ENCODE peak calls at places on chromosomes 5 and 9, in ten cellular contexts. M is NCI-H510A treated with DMSO at 0.1 percent for 48 hours; O is GM23248; P is stimulated activated CD4-positive, alpha-beta T cell treated with anti-CD3 and anti-CD28 coated beads, Interleukin-1b, Interleukin-23, amount 100 ng/mL, for 1 hour; A is islet precursor cell; F is activated CD4-positive, CD25-positive, alpha-beta regulatory T cell treated with anti-CD3 and anti-CD28 coated beads, Interleukin-2, amount 50 U/mL, for 16 hours; E is HuH-7.5; C is WTC11; Y is iPS DF 6.9; L is HFF-Myc. Z is an unnamed sample.

GRCh38 chr5:105304859-105305258 is 1742.3 kb upstream of the NUDT12 start:
- DNase-seq in M (no peak), O (no peak), A (no peak), C (no peak), F (no peak), Y (no peak), L (no peak), E (no peak), P (no peak), Z (no peak)

GRCh38 chr5:158670199-158670598 is 429.5 kb downstream of the EBF1 start:
- DNase-seq in O (no peak), P (no peak), E (no peak), C (no peak), F (no peak), M (no peak), Y (no peak), L (no peak), A (no peak), Z (no peak)

GRCh38 chr9:136399176-136400037 is 563 bp downstream of the SNAPC4 start:
- DNase-seq in F (no peak), L (no peak), P (no peak), M (no peak), O (peak), C (peak), A (no peak), E (peak), Y (no peak), Z (peak)

GRCh38 chr5:39076757-39077475 is 2.7 kb upstream of the RICTOR start:
- DNase-seq in E (no peak), C (no peak), F (no peak), P (no peak), Y (no peak), O (peak), M (no peak), L (no peak), A (no peak), Z (no peak)

GRCh38 chr9:111029260-111029659 is 9.0 kb downstream of the LPAR1 start:
- DNase-seq in A (no peak), M (no peak), C (no peak), L (no peak), E (no peak), O (no peak), P (no peak), Y (no peak), F (no peak), Z (no peak)

GRCh38 chr9:132793606-132794580 is 84.2 kb downstream of the AK8 start:
- DNase-seq in O (no peak), A (peak), C (no peak), E (no peak), P (no peak), L (no peak), M (no peak), F (no peak), Y (no peak), Z (no peak)

GRCh38 chr9:117187498-117187897 is 227.4 kb downstream of the ASTN2 start:
- DNase-seq in A (no peak), E (no peak), F (no peak), Y (no peak), M (no peak), L (no peak), O (no peak), C (no peak), P (no peak), Z (no peak)

GRCh38 chr5:149130121-149130931 is 11.0 kb upstream of the ABLIM3 start:
- DNase-seq in O (peak), A (no peak), C (no peak), F (no peak), P (no peak), Y (no peak), L (no peak), E (no peak), M (no peak), Z (no peak)

GRCh38 chr9:124325816-124326215 is 68.1 kb downstream of the NEK6 start:
- DNase-seq in M (no peak), O (no peak), C (no peak), Y (no peak), E (no peak), A (no peak), L (no peak), P (no peak), F (no peak), Z (no peak)

GRCh38 chr9:18849186-18849724 is 183.8 kb downstream of the SAXO1 start:
- DNase-seq in Y (no peak), P (no peak), L (no peak), E (no peak), F (no peak), A (no peak), C (no peak), O (no peak), M (no peak), Z (no peak)

Z was measured in endothelial cell.